ENCODE peak calls at places on chromosome 21, in eight cellular contexts. U is PC-9, L is endothelial cell of umbilical vein, Y is PC-3, S is GM23248, D is neural progenitor cell, P is fibroblast of lung, T is MM.1S. C is an unnamed sample.

GRCh38 chr21:46500224-46500861 is 41.7 kb downstream of the DIP2A start:
- DNase-seq in T (peak; percentile 90), D (no peak), U (peak; percentile 36), S (peak; percentile 58), Y (peak; percentile 85), P (peak; percentile 31), L (peak; percentile 34), C (peak; percentile 23)

GRCh38 chr21:19245188-19245580 is 841.6 kb upstream of the TMPRSS15 start:
- DNase-seq in S (no peak), D (no peak), Y (no peak), P (no peak), U (no peak), T (no peak), L (no peak), C (no peak)

GRCh38 chr21:17513214-17514123 is 626 bp downstream of the CXADR start:
- DNase-seq in U (no peak), Y (peak; percentile 38), T (peak; percentile 37), P (peak; percentile 29), S (peak; percentile 42), L (peak; percentile 60), D (peak; percentile 71), C (peak; percentile 52)

GRCh38 chr21:31425158-31425557 is 81.1 kb upstream of the TIAM1 start:
- DNase-seq in Y (no peak), P (no peak), S (no peak), L (no peak), T (no peak), D (peak; percentile 63), U (no peak), C (no peak)

GRCh38 chr21:42117229-42118048 is 46.3 kb downstream of the UMODL1 start:
- DNase-seq in Y (peak; percentile 94), U (peak; percentile 47), S (peak; percentile 88), P (peak; percentile 79), L (peak; percentile 78), T (peak; percentile 92), D (peak; percentile 73), C (peak; percentile 48)

GRCh38 chr21:42120056-42120903 is 49.2 kb downstream of the UMODL1 start:
- DNase-seq in L (no peak), T (peak; percentile 80), S (no peak), P (no peak), Y (peak; percentile 95), D (no peak), U (peak; percentile 95), C (peak; percentile 48)

GRCh38 chr21:26099610-26100219 is 70.9 kb downstream of the APP start:
- DNase-seq in U (no peak), P (peak; percentile 95), S (peak; percentile 84), T (no peak), D (no peak), Y (no peak), L (no peak), C (no peak)

GRCh38 chr21:40844935-40845334 is 2.0 kb downstream of the DSCAM start:
- DNase-seq in P (no peak), Y (no peak), S (no peak), U (no peak), D (no peak), L (no peak), T (no peak), C (peak; percentile 68)

GRCh38 chr21:21163904-21164303 is 165.7 kb downstream of the NCAM2 start:
- DNase-seq in L (peak; percentile 52), Y (peak; percentile 72), T (peak; percentile 64), U (no peak), P (peak; percentile 82), S (peak; percentile 84), D (peak; percentile 82), C (peak; percentile 2)

GRCh38 chr21:17250651-17251294 is 262.1 kb upstream of the CXADR start:
- DNase-seq in S (no peak), D (no peak), L (peak; percentile 4), P (peak; percentile 88), Y (peak; percentile 3), U (no peak), T (no peak), C (no peak)

GRCh38 chr21:39537571-39537970 is 75.2 kb upstream of the B3GALT5 start:
- DNase-seq in U (no peak), Y (no peak), S (no peak), P (no peak), D (no peak), T (no peak), L (no peak), C (no peak)

GRCh38 chr21:36696640-36697472 is 2.1 kb upstream of the SIM2 start:
- DNase-seq in U (no peak), T (no peak), S (no peak), P (no peak), L (no peak), D (peak; percentile 58), Y (no peak), C (no peak)

GRCh38 chr21:36696390-36696639 is 2.6 kb upstream of the SIM2 start:
- DNase-seq in L (no peak), T (no peak), P (no peak), Y (no peak), U (no peak), D (peak; percentile 31), S (no peak), C (no peak)

GRCh38 chr21:36694593-36695282 is 4.2 kb upstream of the SIM2 start:
- DNase-seq in S (no peak), L (no peak), Y (no peak), T (no peak), U (no peak), D (peak; percentile 24), P (no peak), C (no peak)

GRCh38 chr21:36695283-36695634 is 3.7 kb upstream of the SIM2 start:
- DNase-seq in P (no peak), S (no peak), Y (no peak), U (no peak), T (no peak), D (peak; percentile 8), L (no peak), C (no peak)

GRCh38 chr21:36695671-36696389 is 3.1 kb upstream of the SIM2 start:
- DNase-seq in Y (no peak), U (no peak), D (peak; percentile 74), T (no peak), P (no peak), S (no peak), L (no peak), C (no peak)
- TF ChIP-seq EZH2 in Y (no peak), U (no peak), D (peak; percentile 92), T (no peak), P (peak; percentile 76), S (no peak), L (peak; percentile 61), C (peak; percentile 84)

GRCh38 chr21:32565856-32566465 is 19.4 kb downstream of the TCP10L start:
- DNase-seq in L (no peak), S (peak; percentile 52), Y (no peak), T (no peak), P (peak; percentile 55), U (no peak), D (no peak), C (no peak)

GRCh38 chr21:32566990-32567389 is 18.3 kb downstream of the TCP10L start:
- DNase-seq in L (no peak), U (no peak), P (no peak), T (no peak), S (no peak), Y (no peak), D (no peak), C (no peak)

GRCh38 chr21:32572574-32573420 is 12.5 kb downstream of the TCP10L start:
- DNase-seq in D (no peak), T (no peak), U (peak; percentile 53), Y (peak; percentile 10), S (no peak), P (no peak), L (no peak), C (peak; percentile 66)

GRCh38 chr21:32570456-32570855 is 14.9 kb downstream of the TCP10L start:
- DNase-seq in D (no peak), P (no peak), U (no peak), T (no peak), L (no peak), S (no peak), Y (no peak), C (no peak)

GRCh38 chr21:32569261-32570230 is 15.8 kb downstream of the TCP10L start:
- DNase-seq in D (peak; percentile 90), P (peak; percentile 82), S (peak; percentile 88), T (peak; percentile 89), U (peak; percentile 62), Y (peak; percentile 88), L (peak; percentile 87), C (peak; percentile 78)
- TF ChIP-seq EZH2 in D (peak; percentile 53), P (no peak), S (no peak), T (no peak), U (no peak), Y (no peak), L (no peak), C (no peak)

GRCh38 chr21:43588957-43589356 is 70.3 kb downstream of the HSF2BP start:
- DNase-seq in U (no peak), P (no peak), S (no peak), Y (no peak), T (no peak), L (no peak), D (no peak), C (no peak)
- TF ChIP-seq EZH2 in U (no peak), P (no peak), S (no peak), Y (no peak), T (no peak), L (no peak), D (no peak), C (no peak)

DNA sequence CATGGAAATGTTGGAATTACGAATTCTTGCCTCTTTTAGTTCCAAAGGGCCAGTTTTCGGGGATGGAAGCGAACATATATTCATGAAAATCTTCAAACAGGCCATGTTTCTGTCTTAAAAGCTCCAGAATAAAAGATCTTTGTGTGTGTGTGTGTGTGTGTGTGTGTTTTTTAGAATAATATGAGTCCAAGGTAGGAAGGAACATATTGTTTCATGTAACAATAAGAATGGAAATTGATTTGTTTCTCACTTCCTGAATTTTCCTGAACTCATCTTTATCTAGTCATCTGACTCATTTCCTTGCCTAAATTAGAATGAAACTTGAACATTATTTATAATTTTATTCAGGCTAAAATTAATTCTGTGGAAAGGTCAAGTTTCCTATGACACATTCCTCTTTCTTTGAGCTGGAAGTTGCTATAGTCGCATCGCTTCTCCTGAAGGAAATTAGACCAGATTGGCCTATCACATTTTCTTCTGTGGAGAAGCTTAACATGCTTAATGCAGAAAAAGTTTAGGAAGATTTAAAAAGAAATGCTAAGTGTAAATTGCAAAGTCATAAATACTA is 805.1 kb upstream of the ADAMTS5 start:
- DNase-seq in L (peak; percentile 30), Y (no peak), T (no peak), U (no peak), P (no peak), D (no peak), S (peak; percentile 27), C (no peak)
- TF ChIP-seq EZH2 in L (no peak), Y (no peak), T (no peak), U (no peak), P (no peak), D (no peak), S (no peak), C (no peak)

GRCh38 chr21:34779860-34780259 is 111.1 kb downstream of the CLIC6 start:
- DNase-seq in L (no peak), D (no peak), T (no peak), U (no peak), P (no peak), S (no peak), Y (no peak), C (no peak)
- TF ChIP-seq EZH2 in L (no peak), D (no peak), T (no peak), U (no peak), P (no peak), S (no peak), Y (no peak), C (no peak)

GRCh38 chr21:45393021-45393420 is 11.9 kb upstream of the COL18A1 start:
- DNase-seq in U (no peak), L (no peak), S (no peak), P (no peak), D (no peak), T (no peak), Y (no peak), C (no peak)
- TF ChIP-seq EZH2 in U (no peak), L (no peak), S (no peak), P (no peak), D (no peak), T (no peak), Y (no peak), C (no peak)